ENCODE peak calls at places on chromosome 11, in four cellular contexts. One of them, this sample, is unnamed.

GRCh38 chr11:104663190-104664140 is 234.8 kb downstream of the CASP12 start:
- DNase-seq in foreskin melanocyte: peak
- DNase-seq in foreskin fibroblast: peak
- DNase-seq in brain microvascular endothelial cell: no peak
- DNase-seq in this sample: no peak

GRCh38 chr11:117856892-117857291 is 19.6 kb downstream of the FXYD6 start:
- DNase-seq in foreskin fibroblast: no peak
- DNase-seq in foreskin melanocyte: no peak
- DNase-seq in brain microvascular endothelial cell: no peak
- DNase-seq in this sample: no peak

GRCh38 chr11:57144075-57144474 is 37.7 kb upstream of the LRRC55 start:
- DNase-seq in foreskin fibroblast: no peak
- DNase-seq in brain microvascular endothelial cell: no peak
- DNase-seq in foreskin melanocyte: no peak
- DNase-seq in this sample: no peak

GRCh38 chr11:128684582-128685382 is 9.1 kb upstream of the FLI1 start:
- DNase-seq in foreskin melanocyte: no peak
- DNase-seq in brain microvascular endothelial cell: no peak
- DNase-seq in foreskin fibroblast: no peak
- DNase-seq in this sample: no peak

GRCh38 chr11:115191761-115192160 is 312.5 kb downstream of the CADM1 start:
- DNase-seq in foreskin fibroblast: no peak
- DNase-seq in brain microvascular endothelial cell: no peak
- DNase-seq in foreskin melanocyte: no peak
- DNase-seq in this sample: peak

GRCh38 chr11:132610216-132610615 is 922.1 kb downstream of the OPCML start:
- DNase-seq in foreskin melanocyte: no peak
- DNase-seq in brain microvascular endothelial cell: no peak
- DNase-seq in foreskin fibroblast: no peak
- DNase-seq in this sample: peak

GRCh38 chr11:126891556-126892217 is 108.9 kb downstream of the KIRREL3 start:
- DNase-seq in foreskin melanocyte: no peak
- DNase-seq in foreskin fibroblast: peak
- DNase-seq in brain microvascular endothelial cell: no peak
- DNase-seq in this sample: peak

GRCh38 chr11:29306527-29306926 is 710.3 kb downstream of the KCNA4 start:
- DNase-seq in foreskin fibroblast: peak
- DNase-seq in foreskin melanocyte: peak
- DNase-seq in brain microvascular endothelial cell: peak
- DNase-seq in this sample: peak